ENCODE peak calls at places on chromosomes 3 and 15, in seven cellular contexts. A is activated B cell treated with CpG ODN at 0.5 μM for 24 hours; R is CD4-positive, alpha-beta T cell; U is HepG2; B is IMR-90; G is dorsolateral prefrontal cortex; O is epithelial cell of proximal tubule. V is an unnamed sample.

GRCh38 chr3:58350627-58351013 is 17.9 kb downstream of the PXK start:
- DNase-seq in R (no peak), O (no peak), U (no peak), G (no peak), A (no peak), B (peak), V (no peak)

GRCh38 chr3:196341142-196341541 is 3.0 kb upstream of the TM4SF19 start:
- DNase-seq in G (no peak), U (no peak), A (no peak), O (no peak), B (peak), R (no peak), V (no peak)

GRCh38 chr3:67819447-67819846 is 165.0 kb upstream of the SUCLG2 start:
- DNase-seq in B (no peak), A (no peak), U (no peak), G (no peak), O (no peak), R (no peak), V (no peak)

GRCh38 chr15:96629501-96629900 is 299.0 kb downstream of the NR2F2 start:
- DNase-seq in U (no peak), O (peak), B (no peak), R (no peak), G (no peak), A (no peak), V (peak)

GRCh38 chr3:120726784-120727183 is 15.5 kb downstream of the RABL3 start:
- DNase-seq in A (no peak), R (no peak), B (peak), G (no peak), O (no peak), U (no peak), V (no peak)

GRCh38 chr15:45862034-45862433 is 227.2 kb downstream of the SQOR start:
- DNase-seq in U (no peak), R (no peak), O (no peak), A (no peak), B (no peak), G (no peak), V (no peak)

GRCh38 chr15:51004103-51004536 is 90.6 kb downstream of the TNFAIP8L3 start:
- DNase-seq in R (no peak), U (no peak), O (no peak), B (peak), G (no peak), A (no peak), V (no peak)

GRCh38 chr3:185200639-185201038 is 47.8 kb upstream of the C3orf70 start:
- DNase-seq in G (no peak), O (peak), U (no peak), A (no peak), R (no peak), B (peak), V (no peak)

GRCh38 chr3:60048447-60048848 is 998.6 kb upstream of the CFAP20DC start:
- DNase-seq in A (no peak), O (no peak), R (peak), G (no peak), B (no peak), U (no peak), V (no peak)

GRCh38 chr15:23497710-23498111 is 50.7 kb upstream of the GOLGA6L2 start:
- DNase-seq in R (no peak), O (no peak), U (no peak), G (no peak), A (no peak), B (no peak), V (no peak)

GRCh38 chr3:148930785-148931184 is 60.6 kb upstream of the GYG1 start:
- DNase-seq in U (no peak), G (no peak), B (peak), O (no peak), R (no peak), A (no peak), V (no peak)

GRCh38 chr3:64533565-64534317 is 154.1 kb downstream of the ADAMTS9 start:
- DNase-seq in U (peak), A (peak), G (peak), O (peak), B (peak), R (no peak), V (peak)

GRCh38 chr15:80591938-80592825 is 102.9 kb upstream of the ABHD17C start:
- DNase-seq in R (no peak), A (no peak), O (no peak), G (no peak), U (no peak), B (no peak), V (no peak)

GRCh38 chr3:183455064-183455463 is 26.6 kb upstream of the MCF2L2 start:
- DNase-seq in G (no peak), R (no peak), U (peak), O (no peak), A (no peak), B (peak), V (no peak)

GRCh38 chr3:183464480-183464879 is 36.1 kb upstream of the MCF2L2 start:
- DNase-seq in U (peak), A (no peak), R (no peak), B (no peak), G (no peak), O (no peak), V (no peak)

DNA sequence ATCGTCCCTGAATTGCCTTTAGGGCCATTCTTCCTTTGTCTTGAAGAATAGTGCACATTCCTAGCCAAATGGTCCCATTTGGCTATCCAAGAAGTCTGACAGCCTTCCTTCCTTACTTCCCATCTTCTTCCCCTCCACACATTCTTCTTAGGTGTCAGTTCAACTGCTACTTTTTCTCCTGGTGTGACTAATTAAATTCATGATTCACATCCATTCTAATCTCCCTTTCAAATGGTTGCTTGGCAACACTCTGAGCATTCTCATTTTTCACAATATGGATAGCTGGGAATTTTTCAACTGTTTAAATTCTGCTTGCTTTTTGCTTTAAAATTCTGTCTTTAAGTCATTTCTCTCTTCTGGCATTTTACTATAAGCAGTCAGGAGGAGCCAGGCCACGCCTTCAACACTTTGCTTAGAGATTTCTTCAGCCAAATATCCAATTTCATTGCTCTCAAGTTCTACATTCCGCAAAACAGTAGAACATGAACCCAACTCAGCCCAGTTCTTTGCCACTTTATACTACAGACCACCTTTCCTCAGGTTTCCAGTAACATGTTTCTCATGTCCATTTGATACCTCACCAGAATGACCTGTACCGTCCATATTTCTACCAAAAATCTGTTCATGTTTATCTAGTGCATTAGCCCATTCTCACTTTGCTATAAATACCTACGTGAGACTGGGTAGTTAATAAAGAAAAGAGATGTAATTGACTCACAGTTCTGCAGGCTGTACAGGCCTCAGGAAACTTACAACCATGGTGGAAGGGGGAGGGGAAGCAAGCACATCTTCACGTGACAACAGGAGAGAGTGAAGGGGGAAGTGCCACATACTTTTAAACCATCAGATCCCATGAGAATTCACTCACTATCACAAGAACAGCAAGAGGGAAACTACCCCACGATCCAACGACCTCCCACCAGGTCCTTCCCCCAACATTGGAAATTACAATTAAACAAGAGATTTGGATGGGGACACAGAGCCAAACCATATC is 31.9 kb upstream of the MCF2L2 start:
- DNase-seq in A (no peak), U (no peak), O (no peak), R (no peak), B (no peak), G (no peak), V (no peak)
- TF ChIP-seq CTCF in A (no peak), U (no peak), O (no peak), R (no peak), B (no peak), G (no peak), V (no peak)

GRCh38 chr3:190658106-190658505 is 144.2 kb downstream of the IL1RAP start:
- DNase-seq in O (no peak), B (no peak), G (no peak), R (no peak), U (no peak), A (no peak), V (no peak)

DNA sequence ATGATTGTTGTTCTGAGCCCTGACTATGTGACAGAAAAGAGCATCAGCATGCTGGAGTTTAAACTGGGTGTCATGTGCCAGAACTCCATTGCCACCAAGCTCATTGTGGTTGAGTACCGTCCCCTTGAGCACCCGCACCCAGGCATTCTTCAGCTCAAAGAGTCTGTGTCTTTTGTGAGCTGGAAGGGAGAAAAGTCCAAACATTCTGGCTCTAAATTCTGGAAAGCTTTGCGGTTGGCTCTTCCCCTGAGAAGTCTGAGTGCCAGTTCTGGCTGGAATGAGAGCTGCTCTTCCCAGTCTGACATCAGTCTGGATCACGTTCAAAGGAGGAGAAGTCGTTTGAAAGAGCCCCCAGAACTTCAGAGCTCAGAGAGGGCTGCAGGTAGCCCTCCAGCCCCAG is 142.0 kb downstream of the IL1RAP start:
- DNase-seq in A (no peak), B (no peak), G (no peak), R (no peak), O (no peak), U (no peak), V (no peak)
- TF ChIP-seq CTCF in A (no peak), B (no peak), G (no peak), R (no peak), O (no peak), U (no peak), V (no peak)

DNA sequence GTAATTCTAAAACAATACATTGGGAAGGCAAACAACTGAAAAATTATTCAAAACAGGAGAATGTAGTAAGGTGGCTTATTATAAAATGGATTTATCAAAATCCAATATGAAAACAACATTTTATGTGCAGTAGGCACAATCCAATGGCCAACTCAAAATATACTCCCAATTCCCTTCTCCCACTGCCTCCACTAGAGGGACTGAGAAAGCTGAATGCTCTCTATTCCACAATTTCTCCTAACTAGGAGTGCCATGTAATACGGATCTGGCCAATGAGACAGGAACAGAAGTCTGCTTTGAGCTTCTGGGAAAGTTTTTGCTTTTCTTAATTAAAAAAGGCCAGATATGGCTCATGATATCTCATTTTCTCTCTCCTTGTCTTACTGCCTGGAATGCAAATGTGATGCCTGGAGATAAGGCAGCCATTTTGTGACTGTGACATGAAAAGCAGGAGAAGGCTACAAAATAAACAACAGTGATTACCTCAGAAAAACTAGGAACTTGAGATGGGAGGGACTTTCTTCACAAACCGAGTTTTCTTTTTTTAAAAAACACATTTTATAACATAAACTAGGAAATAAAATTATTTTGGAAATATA is 18.8 kb upstream of the VGLL4 start:
- DNase-seq in O (no peak), G (no peak), R (no peak), A (no peak), U (peak), B (no peak), V (no peak)
- TF ChIP-seq CTCF in O (peak), G (no peak), R (no peak), A (no peak), U (peak), B (peak), V (no peak)

GRCh38 chr3:126529585-126530170 is 5.7 kb downstream of the CHST13 start:
- DNase-seq in U (no peak), R (no peak), B (no peak), A (no peak), O (no peak), G (no peak), V (no peak)

GRCh38 chr3:126530171-126531050 is 6.5 kb downstream of the CHST13 start:
- DNase-seq in U (no peak), G (no peak), B (no peak), A (no peak), O (no peak), R (no peak), V (peak)

GRCh38 chr3:126528419-126528799 is 4.5 kb downstream of the CHST13 start:
- DNase-seq in A (no peak), U (no peak), B (no peak), G (peak), O (no peak), R (no peak), V (no peak)

GRCh38 chr3:126528800-126529541 is 5.0 kb downstream of the CHST13 start:
- DNase-seq in B (no peak), R (no peak), A (no peak), G (peak), O (peak), U (peak), V (peak)

GRCh38 chr3:126531051-126531330 is 7.0 kb downstream of the CHST13 start:
- DNase-seq in U (no peak), O (no peak), G (no peak), A (no peak), R (no peak), B (no peak), V (no peak)
- TF ChIP-seq CTCF in U (no peak), O (no peak), G (no peak), A (no peak), R (no peak), B (no peak), V (no peak)